ENCODE peak calls at places on chromosomes 2 and 18, in five cellular contexts. M, F, A, T and L are unnamed samples. For H3K27me3, the result is how much of the 10 kb centered on the place peaks cover.

GRCh38 chr2:41926614-41927580 is 120.9 kb upstream of the PKDCC start:
- DNase-seq in M (peak), F (peak), A (no peak), T (no peak), L (no peak)

GRCh38 chr18:1663879-1664705 is 759.4 kb downstream of the ADCYAP1 start:
- DNase-seq in M (peak), F (no peak), A (peak), T (peak), L (peak)

GRCh38 chr18:2147866-2148265 is 423.4 kb downstream of the METTL4 start:
- DNase-seq in M (no peak), F (no peak), A (no peak), T (no peak), L (no peak)

GRCh38 chr2:239605976-239606375 is 205.2 kb upstream of the HDAC4 start:
- DNase-seq in M (no peak), F (no peak), A (no peak), T (no peak), L (no peak)

GRCh38 chr2:30463535-30463934 is 16.5 kb downstream of the LCLAT1 start:
- DNase-seq in M (no peak), F (no peak), A (no peak), T (no peak), L (no peak)

GRCh38 chr2:40346535-40347354 is 105.1 kb downstream of the SLC8A1 start:
- DNase-seq in M (no peak), F (no peak), A (no peak), T (no peak), L (no peak)

GRCh38 chr2:234468503-234468902 is 28.4 kb downstream of the ARL4C start:
- DNase-seq in M (no peak), F (no peak), A (no peak), T (no peak), L (no peak)

GRCh38 chr18:5376994-5377393 is 81.5 kb upstream of the ZBTB14 start:
- DNase-seq in M (no peak), F (no peak), A (no peak), T (no peak), L (no peak)

GRCh38 chr2:203330434-203330833 is 2.2 kb downstream of the ABI2 start:
- DNase-seq in M (no peak), F (no peak), A (no peak), T (no peak), L (no peak)

GRCh38 chr18:52903858-52904257 is 563.9 kb downstream of the DCC start:
- DNase-seq in M (peak), F (no peak), A (peak), T (peak), L (peak)

GRCh38 chr2:11787991-11788390 is 41.6 kb downstream of the LPIN1 start:
- DNase-seq in M (no peak), F (no peak), A (no peak), T (no peak), L (no peak)

GRCh38 chr18:74496508-74497307 is 545 bp downstream of the CNDP2 start:
- DNase-seq in M (peak), F (peak), A (no peak), T (peak), L (peak)

GRCh38 chr18:34159691-34160185 is 65.0 kb downstream of the NOL4 start:
- DNase-seq in M (no peak), F (no peak), A (no peak), T (no peak), L (no peak)

GRCh38 chr2:152432206-152432653 is 97.3 kb downstream of the FMNL2 start:
- DNase-seq in M (no peak), F (no peak), A (no peak), T (peak), L (no peak)

GRCh38 chr2:133262888-133263287 is 305.4 kb downstream of the NCKAP5 start:
- DNase-seq in M (no peak), F (no peak), A (no peak), T (no peak), L (no peak)

GRCh38 chr2:38722271-38723115 is 28.7 kb downstream of the SRSF7 start:
- DNase-seq in M (no peak), F (peak), A (no peak), T (no peak), L (no peak)

GRCh38 chr18:36811430-36811829 is 17.4 kb downstream of the TPGS2 start:
- DNase-seq in M (no peak), F (no peak), A (peak), T (no peak), L (no peak)

GRCh38 chr18:79848579-79849327 is 51.0 kb downstream of the KCNG2 start:
- DNase-seq in M (no peak), F (peak), A (no peak), T (no peak), L (no peak)

GRCh38 chr2:164657129-164657528 is 35.8 kb upstream of the GRB14 start:
- DNase-seq in M (no peak), F (no peak), A (no peak), T (no peak), L (no peak)

GRCh38 chr2:59080465-59081181 is 839.5 kb upstream of the FANCL start:
- DNase-seq in M (no peak), F (no peak), A (no peak), T (no peak), L (no peak)

GRCh38 chr18:10040287-10041011 is 126.6 kb downstream of the VAPA start:
- DNase-seq in M (no peak), F (no peak), A (no peak), T (no peak), L (peak)

GRCh38 chr2:54503192-54503591 is 47.1 kb downstream of the SPTBN1 start:
- DNase-seq in M (peak), F (no peak), A (peak), T (peak), L (no peak)

GRCh38 chr18:40529478-40529877 is 1425.6 kb upstream of the PIK3C3 start:
- DNase-seq in M (no peak), F (no peak), A (no peak), T (peak), L (no peak)

GRCh38 chr18:58787750-58788149 is 76.9 kb upstream of the ZNF532 start:
- DNase-seq in M (no peak), F (no peak), A (no peak), T (no peak), L (no peak)

GRCh38 chr2:206361407-206362045 is 81.8 kb upstream of the ADAM23 start:
- DNase-seq in M (no peak), F (no peak), A (no peak), T (no peak), L (no peak)

GRCh38 chr2:174694920-174695319 is 69.4 kb downstream of the CHRNA1 start:
- DNase-seq in M (no peak), F (no peak), A (no peak), T (no peak), L (no peak)

GRCh38 chr2:3612639-3613523 is 18.0 kb downstream of the COLEC11 start:
- DNase-seq in M (no peak), F (peak), A (no peak), T (no peak), L (peak)

GRCh38 chr2:231187736-231188505 is 10.5 kb upstream of the ARMC9 start:
- DNase-seq in M (no peak), F (no peak), A (no peak), T (peak), L (peak)

GRCh38 chr2:58336416-58336815 is 95.3 kb upstream of the FANCL start:
- DNase-seq in M (no peak), F (no peak), A (no peak), T (no peak), L (no peak)

GRCh38 chr18:56726906-56727305 is 75.7 kb downstream of the WDR7 start:
- DNase-seq in M (no peak), F (no peak), A (no peak), T (no peak), L (no peak)

GRCh38 chr18:58632557-58632956 is 3.7 kb upstream of the ALPK2 start:
- DNase-seq in M (no peak), F (no peak), A (no peak), T (no peak), L (no peak)

GRCh38 chr2:102065675-102066252 is 74.0 kb downstream of the IL1R2 start:
- DNase-seq in M (no peak), F (no peak), A (peak), T (peak), L (peak)

GRCh38 chr2:223760838-223761502 is 76.4 kb downstream of the AP1S3 start:
- DNase-seq in M (peak), F (peak), A (no peak), T (peak), L (peak)

GRCh38 chr2:202015471-202015870 is 18.2 kb upstream of the FZD7 start:
- DNase-seq in M (no peak), F (no peak), A (no peak), T (no peak), L (no peak)

GRCh38 chr18:24766376-24766775 is 305.9 kb downstream of the HRH4 start:
- DNase-seq in M (no peak), F (no peak), A (no peak), T (no peak), L (no peak)

GRCh38 chr2:21812766-21813165 is 689.0 kb downstream of the TDRD15 start:
- DNase-seq in M (no peak), F (no peak), A (no peak), T (no peak), L (no peak)

GRCh38 chr2:44063007-44063406 is 67.2 kb upstream of the LRPPRC start:
- DNase-seq in M (no peak), F (no peak), A (no peak), T (no peak), L (no peak)

GRCh38 chr2:20415511-20415918 is 31.4 kb upstream of the RHOB start:
- DNase-seq in M (peak), F (peak), A (no peak), T (no peak), L (no peak)

GRCh38 chr2:5501807-5502206 is 190.4 kb upstream of the SOX11 start:
- DNase-seq in M (no peak), F (no peak), A (no peak), T (no peak), L (no peak)

GRCh38 chr18:49025767-49026500 is 75.2 kb upstream of the SMAD7 start:
- DNase-seq in M (no peak), F (no peak), A (no peak), T (no peak), L (peak)
- H3K27me3 ChIP-seq in M (under half), F (under half), A (under half), T (under half), L (under half)

GRCh38 chr2:195672674-195673073 is 15.6 kb downstream of the SLC39A10 start:
- DNase-seq in M (no peak), F (no peak), A (peak), T (no peak), L (no peak)

GRCh38 chr2:195674491-195675226 is 17.6 kb downstream of the SLC39A10 start:
- DNase-seq in M (no peak), F (no peak), A (no peak), T (no peak), L (no peak)

GRCh38 chr2:195667974-195668373 is 10.9 kb downstream of the SLC39A10 start:
- DNase-seq in M (no peak), F (no peak), A (no peak), T (no peak), L (no peak)

GRCh38 chr2:195675783-195676427 is 18.9 kb downstream of the SLC39A10 start:
- DNase-seq in M (no peak), F (no peak), A (no peak), T (no peak), L (no peak)

GRCh38 chr2:195671563-195671962 is 14.5 kb downstream of the SLC39A10 start:
- DNase-seq in M (no peak), F (no peak), A (no peak), T (no peak), L (no peak)
- TF ChIP-seq POLR2A in M (no peak), F (no peak), A (no peak), T (no peak), L (no peak)

GRCh38 chr2:157952548-157952947 is 76.4 kb upstream of the ACVR1 start:
- DNase-seq in M (no peak), F (no peak), A (no peak), T (no peak), L (no peak)

GRCh38 chr2:157948856-157949255 is 72.7 kb upstream of the ACVR1 start:
- DNase-seq in M (no peak), F (no peak), A (no peak), T (no peak), L (no peak)

GRCh38 chr2:157946919-157947557 is 70.9 kb upstream of the ACVR1 start:
- DNase-seq in M (no peak), F (no peak), A (no peak), T (no peak), L (no peak)
- TF ChIP-seq POLR2AphosphoS5 in M (no peak), F (no peak), A (no peak), T (no peak), L (no peak)

GRCh38 chr2:27249891-27250651 is 12.8 kb downstream of the SLC30A3 start:
- DNase-seq in M (peak), F (no peak), A (peak), T (peak), L (peak)
- H3K27me3 ChIP-seq in M (under half), F (under half), A (under half), T (under half), L (half or more)

DNA sequence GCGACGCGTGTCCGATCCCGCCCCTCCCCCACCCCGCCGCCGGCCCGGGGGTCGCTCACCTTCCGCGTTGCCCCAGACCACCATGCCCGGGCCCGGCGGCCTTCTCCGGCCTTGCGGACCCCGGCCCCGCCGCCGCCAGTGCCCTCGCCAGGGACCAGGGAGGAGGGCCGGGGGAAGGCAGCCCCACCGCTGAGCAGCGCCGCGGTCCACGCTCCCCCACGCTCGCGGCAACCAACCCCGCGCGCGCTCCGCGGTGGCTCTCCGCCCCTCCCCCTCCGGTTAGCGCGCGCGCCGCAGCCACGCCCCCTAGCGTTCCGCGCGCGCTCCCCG is at the start of gene REV1:
- DNase-seq in M (no peak), F (no peak), A (no peak), T (no peak), L (no peak)
- TF ChIP-seq POLR2A in M (no peak), F (no peak), A (no peak), T (peak), L (no peak)

DNA sequence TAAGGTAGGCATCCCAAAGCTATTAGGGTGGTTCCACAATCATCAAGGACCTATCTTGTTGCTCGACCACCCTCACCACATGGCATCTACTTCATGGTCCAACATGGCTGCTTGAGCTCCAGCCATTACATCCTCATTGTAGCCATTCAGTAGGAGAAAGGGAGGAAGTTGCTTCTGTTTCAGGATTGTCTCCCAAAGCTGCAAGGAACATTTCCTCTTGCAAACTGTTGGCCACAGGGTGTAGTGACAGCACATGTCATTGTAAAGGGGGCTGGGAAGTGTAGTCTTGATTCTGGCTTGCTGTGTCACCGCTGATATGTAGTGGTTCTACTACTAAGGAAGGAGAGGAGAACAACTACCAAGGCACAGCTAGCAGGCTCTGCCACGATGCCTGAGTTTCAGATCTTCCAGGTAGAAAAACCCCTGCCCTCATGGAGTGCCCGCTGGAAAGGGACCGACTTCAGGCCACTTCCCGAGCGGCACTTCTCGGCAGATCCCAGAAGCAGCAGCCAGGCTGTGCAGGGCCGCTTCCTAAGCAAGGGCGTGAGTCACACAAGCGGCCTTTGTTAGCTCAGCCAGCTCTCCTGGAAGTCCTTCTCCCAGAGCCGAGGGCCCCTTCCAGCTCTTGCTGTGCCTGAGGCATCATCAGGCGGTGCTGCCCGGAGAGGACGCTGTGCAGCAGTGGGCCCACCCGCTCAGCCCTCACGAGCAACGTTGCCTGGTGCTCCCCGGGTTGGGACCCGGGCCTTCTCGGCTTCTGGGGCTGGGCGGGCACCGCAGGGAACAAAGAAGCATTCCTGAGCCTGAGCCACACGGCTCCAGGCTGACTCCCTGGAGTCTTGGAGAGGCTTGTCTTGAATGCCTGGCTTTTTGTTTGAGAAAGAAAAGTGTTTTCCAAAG is 58.2 kb downstream of the HS6ST1 start:
- DNase-seq in M (no peak), F (no peak), A (no peak), T (peak), L (peak)
- TF ChIP-seq POLR2AphosphoS5 in M (no peak), F (no peak), A (no peak), T (peak), L (peak)

DNA sequence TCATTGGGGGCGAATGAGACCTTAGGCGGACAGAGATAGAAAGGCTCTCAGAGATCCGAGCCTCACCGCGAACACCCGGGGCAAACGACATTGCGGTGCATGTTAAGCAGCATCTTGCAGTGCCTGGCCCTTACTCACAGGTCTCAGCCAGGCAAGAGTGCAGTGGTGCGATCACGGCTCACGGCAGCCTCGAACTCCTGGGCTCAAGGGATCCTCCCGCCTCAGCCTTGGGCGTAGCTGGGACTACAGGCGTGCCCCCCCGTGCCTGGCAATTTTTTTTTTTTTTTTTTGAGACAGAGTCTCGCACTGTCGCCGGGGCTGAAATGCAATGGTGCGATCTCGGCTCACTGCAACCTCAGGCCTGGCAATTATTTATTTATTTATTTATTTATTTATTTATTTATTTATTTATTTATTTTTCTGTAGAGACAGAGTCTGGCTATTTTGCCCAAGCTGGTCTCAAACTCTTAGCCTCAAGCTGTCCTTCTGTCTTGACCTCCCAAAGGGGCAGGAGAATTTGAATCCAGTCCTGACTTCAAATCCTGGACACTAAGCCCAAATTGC is 1.3 kb downstream of the LAMA3 start:
- DNase-seq in M (no peak), F (no peak), A (no peak), T (no peak), L (no peak)
- H3K27me3 ChIP-seq in M (under half), F (under half), A (under half), T (under half), L (under half)

DNA sequence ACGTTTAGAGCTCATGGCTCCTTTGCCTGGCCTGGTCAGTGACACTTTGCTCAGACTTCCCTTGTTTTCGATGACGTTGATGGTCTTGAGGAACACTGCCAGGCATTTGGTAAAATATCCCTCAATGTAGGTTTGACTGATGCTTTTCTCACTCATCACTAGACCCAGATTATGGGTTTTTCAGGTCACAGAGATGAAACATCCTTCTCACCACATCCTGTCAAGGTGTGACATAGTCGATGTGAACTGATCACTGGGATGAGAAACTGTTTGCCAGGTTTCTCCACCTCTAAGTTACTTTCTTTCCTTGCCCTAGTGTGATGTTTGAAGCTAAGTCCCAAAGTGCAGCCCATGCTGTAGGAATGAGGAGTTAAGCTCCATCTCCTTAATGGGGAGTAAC is 81.5 kb downstream of the AFF3 start:
- DNase-seq in M (no peak), F (no peak), A (no peak), T (no peak), L (no peak)
- TF ChIP-seq POLR2A in M (no peak), F (no peak), A (no peak), T (no peak), L (no peak)

GRCh38 chr2:8298783-8299182 is 383.1 kb upstream of the ID2 start:
- DNase-seq in M (no peak), F (no peak), A (no peak), T (no peak), L (no peak)
- TF ChIP-seq POLR2AphosphoS5 in M (no peak), F (no peak), A (no peak), T (no peak), L (no peak)